ENCODE peak calls at places on chromosome 4, in five cellular contexts. S is K562, I is A549, N is HepG2, J is H1. Y is an unnamed sample.

GRCh38 chr4:128565565-128566186 is 243.8 kb upstream of the JADE1 start:
- DNase-seq in S (peak), I (peak), N (peak), J (peak), Y (no peak)

GRCh38 chr4:156941940-156942548 is 29.6 kb downstream of the PDGFC start:
- DNase-seq in S (no peak), I (peak), N (peak), J (peak), Y (no peak)

GRCh38 chr4:137997496-137997895 is 244.7 kb downstream of the SLC7A11 start:
- DNase-seq in S (no peak), I (no peak), N (no peak), J (no peak), Y (no peak)

GRCh38 chr4:182717788-182718583 is 199.2 kb downstream of the DCTD start:
- DNase-seq in S (no peak), I (no peak), N (no peak), J (no peak), Y (no peak)

GRCh38 chr4:113823291-113823659 is 61.7 kb upstream of the CAMK2D start:
- DNase-seq in S (no peak), I (no peak), N (no peak), J (no peak), Y (peak)

GRCh38 chr4:5399790-5400421 is 308.5 kb downstream of the EVC2 start:
- DNase-seq in S (peak), I (peak), N (peak), J (no peak), Y (no peak)

GRCh38 chr4:78672441-78672815 is 103.7 kb upstream of the BMP2K start:
- DNase-seq in S (no peak), I (no peak), N (no peak), J (no peak), Y (no peak)

GRCh38 chr4:18935956-18936355 is 914.4 kb upstream of the LCORL start:
- DNase-seq in S (no peak), I (no peak), N (no peak), J (no peak), Y (no peak)

GRCh38 chr4:2451036-2451520 is 17.8 kb upstream of the RNF4 start:
- DNase-seq in S (no peak), I (no peak), N (no peak), J (no peak), Y (no peak)

GRCh38 chr4:32824321-32824720 is 2104.2 kb downstream of the PCDH7 start:
- DNase-seq in S (no peak), I (no peak), N (no peak), J (no peak), Y (no peak)

GRCh38 chr4:153792007-153792892 is 3.4 kb upstream of the SFRP2 start:
- DNase-seq in S (peak), I (peak), N (no peak), J (peak), Y (no peak)

GRCh38 chr4:77538574-77539157 is 67.0 kb upstream of the CXCL13 start:
- DNase-seq in S (no peak), I (peak), N (peak), J (no peak), Y (no peak)
- TF ChIP-seq RFX5 in S (no peak), I (no peak), N (peak), J (no peak), Y (no peak)

GRCh38 chr4:119646347-119647071 is 17.9 kb upstream of the PDE5A start:
- DNase-seq in S (no peak), I (no peak), N (no peak), J (no peak), Y (no peak)
- TF ChIP-seq KDM1A in S (no peak), I (no peak), N (no peak), J (no peak), Y (no peak)

GRCh38 chr4:48342559-48342878 is 1.2 kb downstream of the SLAIN2 start:
- DNase-seq in S (no peak), I (no peak), N (no peak), J (no peak), Y (no peak)
- TF ChIP-seq RFX5 in S (no peak), I (no peak), N (no peak), J (no peak), Y (no peak)

GRCh38 chr4:682490-683172 is 6.3 kb downstream of the SLC49A3 start:
- DNase-seq in S (no peak), I (no peak), N (no peak), J (no peak), Y (no peak)

GRCh38 chr4:683247-683897 is 5.6 kb downstream of the SLC49A3 start:
- DNase-seq in S (no peak), I (no peak), N (no peak), J (no peak), Y (no peak)

GRCh38 chr4:680931-681645 is 6.7 kb downstream of the MYL5 start:
- DNase-seq in S (peak), I (peak), N (no peak), J (no peak), Y (no peak)

GRCh38 chr4:680565-680930 is 6.2 kb downstream of the MYL5 start:
- DNase-seq in S (peak), I (no peak), N (no peak), J (no peak), Y (no peak)

DNA sequence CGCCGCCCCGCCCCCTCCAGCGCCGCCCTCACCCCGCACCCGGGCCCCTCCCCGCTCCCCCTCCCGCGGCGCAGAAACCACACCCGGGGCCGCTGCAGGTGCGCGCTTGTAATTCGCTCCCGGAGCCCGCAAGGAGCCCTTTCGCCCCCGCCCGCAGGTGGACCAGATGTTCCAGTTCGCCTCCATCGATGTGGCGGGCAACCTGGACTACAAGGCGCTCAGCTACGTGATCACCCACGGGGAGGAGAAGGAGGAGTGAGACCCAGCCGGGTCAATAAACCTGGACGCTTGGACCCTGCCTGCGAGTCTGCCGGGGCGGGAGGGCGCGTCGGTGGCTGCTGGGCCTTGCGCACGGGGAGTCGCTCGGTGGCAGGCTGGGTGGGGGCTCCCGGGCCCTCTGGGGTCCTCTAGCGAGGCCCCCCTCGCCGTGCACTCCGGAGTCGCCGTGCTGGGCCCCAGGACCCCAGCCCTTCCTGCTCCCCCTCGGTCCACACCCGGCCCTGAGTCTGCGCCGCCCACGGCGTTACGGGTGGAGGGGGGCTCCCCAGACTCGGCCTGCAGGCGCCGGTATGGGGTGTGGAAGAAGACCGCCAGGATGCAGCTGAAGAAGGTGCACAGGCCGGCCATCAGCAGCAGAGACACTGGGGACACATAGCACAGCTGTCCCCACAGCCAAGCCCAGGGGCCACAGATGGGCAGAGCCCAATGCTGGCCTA is 7.1 kb downstream of the SLC49A3 start:
- DNase-seq in S (peak), I (peak), N (peak), J (no peak), Y (no peak)
- TF ChIP-seq KDM1A in S (no peak), I (no peak), N (no peak), J (no peak), Y (no peak)

GRCh38 chr4:1047106-1047975 is 35.9 kb downstream of the FGFRL1 start:
- DNase-seq in S (no peak), I (no peak), N (no peak), J (no peak), Y (no peak)
- TF ChIP-seq RFX5 in S (no peak), I (no peak), N (no peak), J (no peak), Y (no peak)

Y was measured in GM12878.